ENCODE peak calls at places on chromosomes 1 and 21, in six cellular contexts. One of them, this sample, is unnamed.

GRCh38 chr1:108043712-108044111 is 78.7 kb upstream of the VAV3 start:
- DNase-seq in iris pigment epithelial cell: no peak
- DNase-seq in HCT116: no peak
- DNase-seq in kidney tubule cell: no peak
- DNase-seq in left ventricle myocardium inferior: no peak
- DNase-seq in fibroblast of mammary gland: no peak
- DNase-seq in this sample: no peak

GRCh38 chr1:3577300-3577699 is 34.0 kb downstream of the MEGF6 start:
- DNase-seq in iris pigment epithelial cell: peak
- DNase-seq in HCT116: no peak
- DNase-seq in kidney tubule cell: peak
- DNase-seq in left ventricle myocardium inferior: no peak
- DNase-seq in fibroblast of mammary gland: no peak
- DNase-seq in this sample: no peak

GRCh38 chr1:160361199-160361598 is 5.7 kb upstream of the NHLH1 start:
- DNase-seq in iris pigment epithelial cell: no peak
- DNase-seq in HCT116: no peak
- DNase-seq in kidney tubule cell: no peak
- DNase-seq in left ventricle myocardium inferior: no peak
- DNase-seq in fibroblast of mammary gland: no peak
- DNase-seq in this sample: no peak

GRCh38 chr1:237789619-237790018 is 101.1 kb downstream of the ZP4 start:
- DNase-seq in iris pigment epithelial cell: no peak
- DNase-seq in HCT116: no peak
- DNase-seq in kidney tubule cell: peak
- DNase-seq in left ventricle myocardium inferior: no peak
- DNase-seq in fibroblast of mammary gland: no peak
- DNase-seq in this sample: peak

GRCh38 chr1:218679988-218680743 is 335.0 kb downstream of the TGFB2 start:
- DNase-seq in iris pigment epithelial cell: peak
- DNase-seq in HCT116: no peak
- DNase-seq in kidney tubule cell: peak
- DNase-seq in left ventricle myocardium inferior: no peak
- DNase-seq in fibroblast of mammary gland: no peak
- DNase-seq in this sample: no peak

GRCh38 chr1:237457573-237457972 is 415.6 kb downstream of the RYR2 start:
- DNase-seq in iris pigment epithelial cell: no peak
- DNase-seq in HCT116: no peak
- DNase-seq in kidney tubule cell: no peak
- DNase-seq in left ventricle myocardium inferior: no peak
- DNase-seq in fibroblast of mammary gland: no peak
- DNase-seq in this sample: no peak

GRCh38 chr1:87495870-87496269 is 167.2 kb downstream of the LMO4 start:
- DNase-seq in iris pigment epithelial cell: no peak
- DNase-seq in HCT116: no peak
- DNase-seq in kidney tubule cell: no peak
- DNase-seq in left ventricle myocardium inferior: no peak
- DNase-seq in fibroblast of mammary gland: no peak
- DNase-seq in this sample: no peak

GRCh38 chr1:58919986-58920376 is 136.1 kb upstream of the JUN start:
- DNase-seq in iris pigment epithelial cell: no peak
- DNase-seq in HCT116: no peak
- DNase-seq in kidney tubule cell: no peak
- DNase-seq in left ventricle myocardium inferior: no peak
- DNase-seq in fibroblast of mammary gland: no peak
- DNase-seq in this sample: no peak

GRCh38 chr21:46111193-46111571 is 13.3 kb downstream of the COL6A2 start:
- DNase-seq in iris pigment epithelial cell: no peak
- DNase-seq in HCT116: no peak
- DNase-seq in kidney tubule cell: no peak
- DNase-seq in left ventricle myocardium inferior: no peak
- DNase-seq in fibroblast of mammary gland: no peak
- DNase-seq in this sample: no peak

GRCh38 chr1:245154429-245155185 is at the start of gene KIF26B:
- DNase-seq in iris pigment epithelial cell: peak
- DNase-seq in HCT116: no peak
- DNase-seq in kidney tubule cell: peak
- DNase-seq in left ventricle myocardium inferior: no peak
- DNase-seq in fibroblast of mammary gland: peak
- DNase-seq in this sample: peak

GRCh38 chr1:9629445-9630201 is 21.9 kb upstream of the PIK3CD start:
- DNase-seq in iris pigment epithelial cell: no peak
- DNase-seq in HCT116: no peak
- DNase-seq in kidney tubule cell: no peak
- DNase-seq in left ventricle myocardium inferior: peak
- DNase-seq in fibroblast of mammary gland: no peak
- DNase-seq in this sample: no peak

GRCh38 chr1:109765896-109766615 is 2.3 kb upstream of the EPS8L3 start:
- DNase-seq in iris pigment epithelial cell: no peak
- DNase-seq in HCT116: no peak
- DNase-seq in kidney tubule cell: no peak
- DNase-seq in left ventricle myocardium inferior: peak
- DNase-seq in fibroblast of mammary gland: no peak
- DNase-seq in this sample: no peak

GRCh38 chr1:115402753-115403184 is 64.7 kb upstream of the NGF start:
- DNase-seq in iris pigment epithelial cell: peak
- DNase-seq in HCT116: no peak
- DNase-seq in kidney tubule cell: no peak
- DNase-seq in left ventricle myocardium inferior: no peak
- DNase-seq in fibroblast of mammary gland: no peak
- DNase-seq in this sample: no peak

GRCh38 chr1:186059752-186060151 is 315.3 kb downstream of the TPR start:
- DNase-seq in iris pigment epithelial cell: no peak
- DNase-seq in HCT116: no peak
- DNase-seq in kidney tubule cell: no peak
- DNase-seq in left ventricle myocardium inferior: no peak
- DNase-seq in fibroblast of mammary gland: peak
- DNase-seq in this sample: no peak

GRCh38 chr1:101203812-101204540 is 32.8 kb upstream of the S1PR1 start:
- DNase-seq in iris pigment epithelial cell: peak
- DNase-seq in HCT116: no peak
- DNase-seq in kidney tubule cell: peak
- DNase-seq in left ventricle myocardium inferior: no peak
- DNase-seq in fibroblast of mammary gland: peak
- DNase-seq in this sample: peak

GRCh38 chr21:45386728-45387371 is 18.1 kb upstream of the COL18A1 start:
- DNase-seq in iris pigment epithelial cell: peak
- DNase-seq in HCT116: no peak
- DNase-seq in kidney tubule cell: peak
- DNase-seq in left ventricle myocardium inferior: peak
- DNase-seq in fibroblast of mammary gland: peak
- DNase-seq in this sample: peak

GRCh38 chr1:157307491-157307890 is 169.3 kb upstream of the ETV3 start:
- DNase-seq in iris pigment epithelial cell: no peak
- DNase-seq in HCT116: no peak
- DNase-seq in kidney tubule cell: no peak
- DNase-seq in left ventricle myocardium inferior: no peak
- DNase-seq in fibroblast of mammary gland: no peak
- DNase-seq in this sample: no peak

GRCh38 chr21:42159560-42160110 is 59.3 kb upstream of the ABCG1 start:
- DNase-seq in iris pigment epithelial cell: no peak
- DNase-seq in HCT116: no peak
- DNase-seq in kidney tubule cell: no peak
- DNase-seq in left ventricle myocardium inferior: no peak
- DNase-seq in fibroblast of mammary gland: no peak
- DNase-seq in this sample: no peak

GRCh38 chr1:26177182-26177684 is at the start of gene CNKSR1:
- DNase-seq in iris pigment epithelial cell: no peak
- DNase-seq in HCT116: peak
- DNase-seq in kidney tubule cell: peak
- DNase-seq in left ventricle myocardium inferior: no peak
- DNase-seq in fibroblast of mammary gland: no peak
- DNase-seq in this sample: no peak

GRCh38 chr1:167439301-167439988 is 78.9 kb downstream of the CD247 start:
- DNase-seq in iris pigment epithelial cell: peak
- DNase-seq in HCT116: no peak
- DNase-seq in kidney tubule cell: peak
- DNase-seq in left ventricle myocardium inferior: no peak
- DNase-seq in fibroblast of mammary gland: peak
- DNase-seq in this sample: no peak

GRCh38 chr1:19100008-19100407 is 110.1 kb downstream of the UBR4 start:
- DNase-seq in iris pigment epithelial cell: no peak
- DNase-seq in HCT116: no peak
- DNase-seq in kidney tubule cell: peak
- DNase-seq in left ventricle myocardium inferior: no peak
- DNase-seq in fibroblast of mammary gland: no peak
- DNase-seq in this sample: no peak

GRCh38 chr1:27301052-27301422 is 20.9 kb upstream of the TMEM222 start:
- DNase-seq in iris pigment epithelial cell: no peak
- DNase-seq in HCT116: no peak
- DNase-seq in kidney tubule cell: no peak
- DNase-seq in left ventricle myocardium inferior: no peak
- DNase-seq in fibroblast of mammary gland: no peak
- DNase-seq in this sample: no peak

GRCh38 chr1:234986750-234987414 is 141.8 kb downstream of the TOMM20 start:
- DNase-seq in iris pigment epithelial cell: peak
- DNase-seq in HCT116: no peak
- DNase-seq in kidney tubule cell: peak
- DNase-seq in left ventricle myocardium inferior: no peak
- DNase-seq in fibroblast of mammary gland: peak
- DNase-seq in this sample: no peak

GRCh38 chr1:111565079-111565478 is 54.5 kb upstream of the RAP1A start:
- DNase-seq in iris pigment epithelial cell: peak
- DNase-seq in HCT116: no peak
- DNase-seq in kidney tubule cell: peak
- DNase-seq in left ventricle myocardium inferior: no peak
- DNase-seq in fibroblast of mammary gland: peak
- DNase-seq in this sample: peak

GRCh38 chr1:56798053-56798471 is 21.1 kb downstream of the FYB2 start:
- DNase-seq in iris pigment epithelial cell: peak
- DNase-seq in HCT116: no peak
- DNase-seq in kidney tubule cell: peak
- DNase-seq in left ventricle myocardium inferior: no peak
- DNase-seq in fibroblast of mammary gland: peak
- DNase-seq in this sample: peak

GRCh38 chr1:235415008-235415904 is 48.0 kb downstream of the TBCE start:
- DNase-seq in iris pigment epithelial cell: peak
- DNase-seq in HCT116: peak
- DNase-seq in kidney tubule cell: peak
- DNase-seq in left ventricle myocardium inferior: peak
- DNase-seq in fibroblast of mammary gland: peak
- DNase-seq in this sample: peak

GRCh38 chr1:93029317-93029716 is 49.8 kb upstream of the MTF2 start:
- DNase-seq in iris pigment epithelial cell: no peak
- DNase-seq in HCT116: no peak
- DNase-seq in kidney tubule cell: no peak
- DNase-seq in left ventricle myocardium inferior: no peak
- DNase-seq in fibroblast of mammary gland: no peak
- DNase-seq in this sample: no peak

GRCh38 chr1:244576259-244576892 is 76.5 kb upstream of the DESI2 start:
- DNase-seq in iris pigment epithelial cell: no peak
- DNase-seq in HCT116: no peak
- DNase-seq in kidney tubule cell: no peak
- DNase-seq in left ventricle myocardium inferior: no peak
- DNase-seq in fibroblast of mammary gland: peak
- DNase-seq in this sample: no peak

GRCh38 chr1:207822602-207823451 is 71.0 kb downstream of the CD46 start:
- DNase-seq in iris pigment epithelial cell: peak
- DNase-seq in HCT116: no peak
- DNase-seq in kidney tubule cell: peak
- DNase-seq in left ventricle myocardium inferior: peak
- DNase-seq in fibroblast of mammary gland: peak
- DNase-seq in this sample: no peak

GRCh38 chr21:39232926-39233325 is 49.7 kb upstream of the PSMG1 start:
- DNase-seq in iris pigment epithelial cell: peak
- DNase-seq in HCT116: no peak
- DNase-seq in kidney tubule cell: no peak
- DNase-seq in left ventricle myocardium inferior: no peak
- DNase-seq in fibroblast of mammary gland: peak
- DNase-seq in this sample: no peak

GRCh38 chr1:235375919-235376600 is 8.8 kb downstream of the TBCE start:
- DNase-seq in iris pigment epithelial cell: no peak
- DNase-seq in HCT116: no peak
- DNase-seq in kidney tubule cell: no peak
- DNase-seq in left ventricle myocardium inferior: no peak
- DNase-seq in fibroblast of mammary gland: no peak
- DNase-seq in this sample: no peak

GRCh38 chr21:45724345-45724961 is 80.9 kb downstream of the PCBP3 start:
- DNase-seq in iris pigment epithelial cell: no peak
- DNase-seq in HCT116: no peak
- DNase-seq in kidney tubule cell: no peak
- DNase-seq in left ventricle myocardium inferior: peak
- DNase-seq in fibroblast of mammary gland: no peak
- DNase-seq in this sample: no peak

GRCh38 chr1:186175588-186175987 is 199.5 kb downstream of the TPR start:
- DNase-seq in iris pigment epithelial cell: peak
- DNase-seq in HCT116: no peak
- DNase-seq in kidney tubule cell: no peak
- DNase-seq in left ventricle myocardium inferior: no peak
- DNase-seq in fibroblast of mammary gland: peak
- DNase-seq in this sample: no peak

GRCh38 chr1:32828341-32828740 is 10.9 kb downstream of the S100PBP start:
- DNase-seq in iris pigment epithelial cell: peak
- DNase-seq in HCT116: no peak
- DNase-seq in kidney tubule cell: peak
- DNase-seq in left ventricle myocardium inferior: no peak
- DNase-seq in fibroblast of mammary gland: no peak
- DNase-seq in this sample: peak

GRCh38 chr1:33188572-33189275 is 6.9 kb upstream of the TRIM62 start:
- DNase-seq in iris pigment epithelial cell: no peak
- DNase-seq in HCT116: no peak
- DNase-seq in kidney tubule cell: peak
- DNase-seq in left ventricle myocardium inferior: no peak
- DNase-seq in fibroblast of mammary gland: peak
- DNase-seq in this sample: peak

This sample was measured in HT1080.